ENCODE peak calls at places on chromosomes 4 and X, in ten cellular contexts. A, Z, R, J, P, H, I, D, Q and E are unnamed samples.

GRCh38 chrX:27590044-27590443 is at the start of gene DCAF8L2:
- DNase-seq in A (no peak), Z (no peak), R (no peak), J (no peak), P (no peak), H (no peak), I (no peak), D (no peak), Q (no peak), E (no peak)

GRCh38 chr4:2291705-2292651 is 30.1 kb upstream of the MXD4 start:
- DNase-seq in A (no peak), Z (no peak), R (no peak), J (no peak), P (no peak), H (no peak), I (no peak), D (no peak), Q (peak; percentile 42), E (no peak)

GRCh38 chr4:10529256-10529890 is 72.1 kb upstream of the ZNF518B start:
- DNase-seq in A (no peak), Z (no peak), R (no peak), J (no peak), P (peak; percentile 78), H (peak; percentile 41), I (peak; percentile 4), D (no peak), Q (no peak), E (no peak)

GRCh38 chrX:65528705-65529340 is 5.8 kb downstream of the LAS1L start:
- DNase-seq in A (peak; percentile 13), Z (no peak), R (peak; percentile 26), J (no peak), P (peak; percentile 19), H (peak; percentile 62), I (peak; percentile 24), D (peak; percentile 38), Q (peak; percentile 47), E (no peak)

GRCh38 chr4:18686338-18687039 is 664.9 kb upstream of the LCORL start:
- DNase-seq in A (no peak), Z (no peak), R (no peak), J (no peak), P (no peak), H (no peak), I (no peak), D (no peak), Q (no peak), E (no peak)

GRCh38 chr4:98688416-98689290 is 30.2 kb upstream of the TSPAN5 start:
- DNase-seq in A (no peak), Z (peak; percentile 6), R (no peak), J (no peak), P (peak; percentile 90), H (no peak), I (peak; percentile 89), D (no peak), Q (no peak), E (peak; percentile 48)

GRCh38 chr4:130545171-130545570 is 1449.2 kb downstream of the C4orf33 start:
- DNase-seq in A (no peak), Z (no peak), R (no peak), J (no peak), P (no peak), H (peak; percentile 47), I (no peak), D (no peak), Q (no peak), E (no peak)

GRCh38 chr4:55838356-55838755 is 15.1 kb upstream of the EXOC1 start:
- DNase-seq in A (no peak), Z (no peak), R (no peak), J (no peak), P (no peak), H (no peak), I (peak; percentile 55), D (no peak), Q (no peak), E (peak; percentile 39)

GRCh38 chrX:14003028-14003427 is 26.7 kb downstream of the GEMIN8 start:
- DNase-seq in A (no peak), Z (no peak), R (no peak), J (no peak), P (no peak), H (no peak), I (no peak), D (no peak), Q (no peak), E (no peak)

GRCh38 chrX:129649268-129650182 is 5.2 kb downstream of the APLN start:
- DNase-seq in A (no peak), Z (no peak), R (no peak), J (no peak), P (no peak), H (peak; percentile 10), I (peak; percentile 53), D (no peak), Q (no peak), E (no peak)

GRCh38 chrX:42119076-42119475 is 195.7 kb upstream of the CASK start:
- DNase-seq in A (peak; percentile 91), Z (no peak), R (no peak), J (no peak), P (peak; percentile 1), H (no peak), I (peak; percentile 18), D (no peak), Q (no peak), E (peak; percentile 46)

GRCh38 chrX:15602761-15603160 is 2.0 kb upstream of the ACE2 start:
- DNase-seq in A (no peak), Z (no peak), R (no peak), J (no peak), P (no peak), H (no peak), I (no peak), D (no peak), Q (no peak), E (no peak)

GRCh38 chr4:2860391-2861348 is 17.0 kb downstream of the ADD1 start:
- DNase-seq in A (no peak), Z (no peak), R (no peak), J (no peak), P (peak; percentile 82), H (peak; percentile 34), I (no peak), D (peak; percentile 55), Q (no peak), E (no peak)

GRCh38 chr4:139555705-139556070 is 331 bp downstream of the SETD7 start:
- DNase-seq in A (no peak), Z (peak; percentile 14), R (no peak), J (no peak), P (no peak), H (no peak), I (no peak), D (peak; percentile 54), Q (peak; percentile 69), E (no peak)

GRCh38 chr4:24322517-24322916 is 261.8 kb downstream of the DHX15 start:
- DNase-seq in A (no peak), Z (no peak), R (no peak), J (no peak), P (no peak), H (peak; percentile 2), I (no peak), D (no peak), Q (no peak), E (peak; percentile 13)

GRCh38 chr4:82785248-82786003 is 13.2 kb downstream of the SCD5 start:
- DNase-seq in A (no peak), Z (no peak), R (no peak), J (no peak), P (peak; percentile 98), H (peak; percentile 16), I (peak; percentile 92), D (no peak), Q (no peak), E (peak; percentile 85)

GRCh38 chrX:5086388-5086787 is 1142.3 kb downstream of the NLGN4X start:
- DNase-seq in A (no peak), Z (no peak), R (no peak), J (no peak), P (no peak), H (no peak), I (no peak), D (no peak), Q (no peak), E (no peak)

GRCh38 chr4:36979494-36979893 is 265.0 kb upstream of the NWD2 start:
- DNase-seq in A (no peak), Z (no peak), R (no peak), J (no peak), P (no peak), H (no peak), I (no peak), D (no peak), Q (no peak), E (no peak)

GRCh38 chrX:63812826-63813225 is 27.8 kb upstream of the ARHGEF9 start:
- DNase-seq in A (no peak), Z (no peak), R (no peak), J (no peak), P (no peak), H (no peak), I (no peak), D (no peak), Q (no peak), E (no peak)

GRCh38 chrX:45198301-45198700 is 2.4 kb downstream of the DIPK2B start:
- DNase-seq in A (no peak), Z (no peak), R (no peak), J (no peak), P (peak; percentile 83), H (no peak), I (no peak), D (no peak), Q (no peak), E (no peak)

GRCh38 chrX:70481871-70482270 is 37.2 kb downstream of the DLG3 start:
- DNase-seq in A (no peak), Z (no peak), R (no peak), J (no peak), P (no peak), H (no peak), I (no peak), D (no peak), Q (no peak), E (no peak)

GRCh38 chrX:44474410-44474809 is 68.2 kb downstream of the FUNDC1 start:
- DNase-seq in A (no peak), Z (no peak), R (no peak), J (no peak), P (no peak), H (no peak), I (peak; percentile 61), D (no peak), Q (no peak), E (peak; percentile 79)

GRCh38 chr4:185473247-185473646 is 1.7 kb upstream of the CCDC110 start:
- DNase-seq in A (no peak), Z (no peak), R (no peak), J (no peak), P (no peak), H (no peak), I (no peak), D (no peak), Q (no peak), E (no peak)

GRCh38 chr4:166972071-166972470 is 262.2 kb downstream of the SPOCK3 start:
- DNase-seq in A (no peak), Z (no peak), R (no peak), J (no peak), P (no peak), H (peak; percentile 36), I (peak; percentile 8), D (no peak), Q (no peak), E (peak; percentile 61)

GRCh38 chr4:8438743-8439142 is 1.8 kb downstream of the ACOX3 start:
- DNase-seq in A (no peak), Z (no peak), R (no peak), J (no peak), P (peak; percentile 45), H (no peak), I (no peak), D (no peak), Q (no peak), E (no peak)

GRCh38 chrX:78822157-78822683 is 74.7 kb downstream of the LPAR4 start:
- DNase-seq in A (no peak), Z (no peak), R (no peak), J (no peak), P (no peak), H (no peak), I (no peak), D (no peak), Q (no peak), E (no peak)

GRCh38 chrX:44245730-44246129 is 97.7 kb downstream of the EFHC2 start:
- DNase-seq in A (no peak), Z (no peak), R (no peak), J (no peak), P (no peak), H (no peak), I (no peak), D (no peak), Q (no peak), E (no peak)

GRCh38 chr4:172515266-172515879 is 653.2 kb upstream of the GALNT7 start:
- DNase-seq in A (no peak), Z (no peak), R (no peak), J (no peak), P (no peak), H (no peak), I (peak; percentile 10), D (no peak), Q (no peak), E (peak; percentile 70)